ENCODE peak calls at places on chromosomes 12 and 14, in six cellular contexts. V, F, R, X, I and L are unnamed samples. For H3K4me1, the result is how much of the 10 kb centered on the place peaks cover.

GRCh38 chr12:104930388-104931326 is 27.4 kb downstream of the SLC41A2 start:
- DNase-seq in X (no peak), I (no peak), R (no peak), F (no peak), V (no peak), L (no peak)

GRCh38 chr14:102297436-102298170 is 7.4 kb downstream of the MOK start:
- DNase-seq in I (no peak), X (no peak), V (no peak), F (no peak), R (no peak), L (no peak)

GRCh38 chr12:12901158-12901791 is 9.9 kb downstream of the GPRC5A start:
- DNase-seq in X (peak), R (no peak), I (no peak), V (peak), F (peak), L (no peak)

GRCh38 chr12:85405781-85406522 is 125.9 kb downstream of the ALX1 start:
- DNase-seq in R (no peak), I (no peak), X (no peak), V (no peak), F (no peak), L (no peak)

GRCh38 chr14:76227450-76228050 is 75.8 kb downstream of the GPATCH2L start:
- DNase-seq in I (no peak), V (no peak), R (no peak), F (no peak), X (no peak), L (no peak)

GRCh38 chr12:50720501-50720900 is 43.4 kb upstream of the ATF1 start:
- DNase-seq in V (no peak), X (no peak), I (no peak), F (no peak), R (no peak), L (no peak)

GRCh38 chr12:14264316-14264715 is 101.2 kb upstream of the ATF7IP start:
- DNase-seq in I (no peak), F (no peak), R (no peak), X (no peak), V (no peak), L (no peak)

GRCh38 chr14:105368426-105368825 is 29.9 kb upstream of the TEX22 start:
- DNase-seq in R (no peak), X (no peak), F (no peak), I (no peak), V (no peak), L (no peak)

GRCh38 chr14:59464651-59465569 is at the start of gene GPR135:
- DNase-seq in V (peak), I (peak), F (peak), X (peak), R (peak), L (peak)

GRCh38 chr14:91889477-91890211 is 22.3 kb upstream of the TC2N start:
- DNase-seq in F (peak), R (no peak), V (no peak), X (no peak), I (no peak), L (no peak)

GRCh38 chr12:124829008-124829707 is 34.5 kb downstream of the SCARB1 start:
- DNase-seq in X (no peak), I (no peak), V (no peak), R (no peak), F (peak), L (no peak)

GRCh38 chr12:45446013-45446412 is 230.1 kb downstream of the ANO6 start:
- DNase-seq in F (no peak), X (no peak), R (no peak), V (no peak), I (no peak), L (no peak)

GRCh38 chr12:32365473-32366064 is 33.8 kb upstream of the FGD4 start:
- DNase-seq in X (peak), F (peak), R (no peak), I (no peak), V (peak), L (no peak)

GRCh38 chr14:100004392-100004791 is 60.8 kb upstream of the EVL start:
- DNase-seq in F (no peak), R (no peak), I (no peak), X (no peak), V (no peak), L (no peak)

GRCh38 chr12:46647034-46647433 is 178.8 kb downstream of the SLC38A4 start:
- DNase-seq in X (no peak), V (no peak), R (no peak), I (no peak), F (no peak), L (no peak)

GRCh38 chr12:15428632-15429031 is 106.3 kb downstream of the PTPRO start:
- DNase-seq in F (no peak), V (no peak), X (no peak), I (no peak), R (no peak), L (no peak)

DNA sequence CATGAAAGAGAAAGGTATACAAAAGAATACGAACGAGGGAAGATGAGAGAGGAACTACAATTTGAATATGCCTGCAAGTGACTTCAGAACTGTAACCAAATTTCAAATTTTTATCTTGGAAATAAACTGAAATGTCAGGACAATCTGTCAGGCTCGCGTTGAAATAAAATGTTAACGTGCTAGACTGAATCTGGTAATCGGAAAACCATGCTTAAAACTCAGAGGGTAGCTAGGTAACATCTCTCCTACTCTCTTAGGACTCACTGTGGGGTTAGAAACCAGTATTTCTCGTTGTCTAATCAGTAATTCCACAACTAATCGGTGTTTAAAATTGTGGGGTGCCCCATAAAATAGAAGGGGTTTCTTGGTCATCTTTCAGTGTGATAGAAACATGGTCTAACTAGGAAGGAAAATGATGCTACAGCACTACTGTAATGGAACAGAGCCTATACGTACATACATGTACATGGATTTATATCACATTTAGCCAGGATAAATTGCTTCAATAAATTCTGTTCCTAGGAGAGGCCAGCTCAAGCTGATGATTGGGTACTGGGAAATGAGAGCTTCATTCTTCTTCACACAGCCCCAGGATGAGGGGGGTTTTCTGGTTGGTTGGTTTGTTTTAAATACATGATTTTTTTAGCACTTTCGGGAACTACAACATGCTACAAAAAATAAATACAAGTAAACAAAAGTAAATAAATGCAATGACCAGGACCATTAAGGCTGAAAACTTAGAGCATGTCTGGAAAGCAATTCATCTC is 23.8 kb downstream of the ATF7 start:
- DNase-seq in I (no peak), V (no peak), F (no peak), R (no peak), X (no peak), L (no peak)
- TF ChIP-seq CTCF in I (no peak), V (no peak), F (no peak), R (no peak), X (no peak), L (no peak)

GRCh38 chr12:2075558-2076195 is 22.9 kb downstream of the CACNA1C start:
- DNase-seq in F (no peak), I (no peak), R (no peak), X (no peak), V (peak), L (no peak)
- H3K4me1 ChIP-seq in F (under half), I (under half), R (under half), X (under half), V (half or more), L (under half)

DNA sequence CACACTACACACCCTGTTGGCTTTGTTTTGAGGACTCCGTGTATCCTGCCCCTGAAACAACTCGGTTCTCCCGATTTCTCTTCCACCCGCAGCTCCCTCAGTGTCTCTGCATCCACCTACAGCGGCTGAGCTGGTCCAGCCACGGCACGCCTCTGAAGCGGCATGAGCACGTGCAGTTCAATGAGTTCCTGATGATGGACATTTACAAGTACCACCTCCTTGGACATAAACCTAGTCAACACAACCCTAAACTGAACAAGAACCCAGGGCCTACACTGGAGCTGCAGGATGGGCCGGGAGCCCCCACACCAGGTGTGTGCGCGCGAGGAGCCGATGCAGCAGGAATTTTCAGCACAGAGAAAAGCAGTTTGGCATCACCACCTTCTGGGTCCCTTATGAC is 10.5 kb downstream of the ALKBH2 start:
- DNase-seq in R (no peak), I (no peak), X (no peak), V (no peak), F (no peak), L (no peak)
- H3K4me3 ChIP-seq in R (no peak), I (no peak), X (no peak), V (no peak), F (no peak), L (no peak)

GRCh38 chr12:72264548-72265175 is 7.5 kb upstream of the TRHDE start:
- DNase-seq in F (no peak), R (no peak), I (no peak), X (no peak), V (no peak), L (no peak)
- TF ChIP-seq CTCF in F (no peak), R (no peak), I (peak), X (no peak), V (peak), L (peak)